ENCODE peak calls at places on chromosome 21, in nine cellular contexts. X, H, C, S, Y, L, D, R and I are unnamed samples.

GRCh38 chr21:45296638-45297037 is 8.9 kb upstream of the POFUT2 start:
- DNase-seq in D (no peak), X (no peak), L (no peak), H (no peak), S (no peak), Y (no peak), C (no peak), R (no peak), I (no peak)

GRCh38 chr21:23725576-23725975 is 1881.7 kb downstream of the MRPL39 start:
- DNase-seq in C (no peak), H (no peak), D (no peak), L (no peak), Y (peak), X (no peak), R (no peak), S (no peak), I (no peak)

GRCh38 chr21:42850866-42851391 is 28.4 kb downstream of the WDR4 start:
- DNase-seq in C (no peak), Y (peak), L (no peak), H (peak), R (no peak), S (no peak), D (no peak), X (peak), I (no peak)

GRCh38 chr21:41899431-41900202 is 20.5 kb upstream of the PRDM15 start:
- DNase-seq in R (no peak), H (no peak), C (no peak), Y (no peak), L (peak), D (no peak), X (no peak), S (no peak), I (no peak)

GRCh38 chr21:41065539-41065938 is 102.4 kb upstream of the BACE2 start:
- DNase-seq in R (no peak), Y (no peak), X (no peak), D (no peak), H (no peak), S (no peak), C (no peak), L (no peak), I (no peak)

GRCh38 chr21:15841856-15842564 is 112.2 kb downstream of the USP25 start:
- DNase-seq in C (no peak), S (no peak), D (no peak), Y (no peak), H (no peak), R (no peak), X (no peak), L (no peak), I (no peak)

GRCh38 chr21:43272591-43272990 is 103.8 kb downstream of the CRYAA start:
- DNase-seq in C (no peak), Y (no peak), S (no peak), D (no peak), L (no peak), X (no peak), H (no peak), R (no peak), I (no peak)

GRCh38 chr21:41289431-41289830 is 27.2 kb upstream of the FAM3B start:
- DNase-seq in S (no peak), X (peak), H (no peak), R (no peak), L (no peak), D (no peak), C (no peak), Y (peak), I (no peak)

GRCh38 chr21:42475526-42476492 is 20.2 kb downstream of the RSPH1 start:
- DNase-seq in R (no peak), C (no peak), H (no peak), S (no peak), X (no peak), L (no peak), Y (no peak), D (no peak), I (no peak)

GRCh38 chr21:33761104-33762036 is 119.1 kb downstream of the ITSN1 start:
- DNase-seq in R (peak), L (no peak), C (peak), D (peak), Y (peak), H (no peak), S (no peak), X (no peak), I (no peak)

GRCh38 chr21:41778974-41779600 is 12.2 kb upstream of the RIPK4 start:
- DNase-seq in S (no peak), C (no peak), X (peak), Y (no peak), H (no peak), L (no peak), D (no peak), R (no peak), I (no peak)

GRCh38 chr21:45452696-45453307 is 47.8 kb downstream of the COL18A1 start:
- DNase-seq in D (no peak), Y (no peak), R (no peak), H (no peak), C (no peak), S (no peak), X (no peak), L (no peak), I (no peak)

GRCh38 chr21:36126166-36126565 is 8.7 kb upstream of the CBR3 start:
- DNase-seq in H (no peak), L (no peak), X (no peak), D (no peak), Y (no peak), R (no peak), S (no peak), C (no peak), I (no peak)

GRCh38 chr21:31110430-31110829 is 72.2 kb upstream of the KRTAP19-8 start:
- DNase-seq in C (no peak), S (no peak), Y (peak), D (no peak), X (no peak), L (no peak), H (no peak), R (no peak), I (no peak)

GRCh38 chr21:38910390-38911008 is 104.8 kb downstream of the ETS2 start:
- DNase-seq in R (peak), Y (no peak), D (no peak), L (no peak), C (no peak), X (no peak), H (no peak), S (no peak), I (peak)

GRCh38 chr21:42146251-42146805 is 72.6 kb upstream of the ABCG1 start:
- DNase-seq in C (no peak), R (no peak), H (no peak), L (no peak), S (no peak), X (no peak), D (no peak), Y (no peak), I (no peak)

GRCh38 chr21:46083271-46084040 is 14.5 kb upstream of the COL6A2 start:
- DNase-seq in H (no peak), D (no peak), S (no peak), L (no peak), R (no peak), X (no peak), Y (peak), C (peak), I (no peak)

GRCh38 chr21:30831194-30831765 is 1.7 kb upstream of the KRTAP7-1 start:
- DNase-seq in X (peak), H (no peak), D (no peak), C (no peak), Y (peak), S (no peak), L (peak), R (no peak), I (peak)

GRCh38 chr21:45839274-45839673 is 142.3 kb upstream of the COL6A1 start:
- DNase-seq in Y (no peak), X (no peak), H (no peak), D (no peak), S (no peak), C (no peak), L (no peak), R (peak), I (no peak)

GRCh38 chr21:43194303-43195130 is 25.7 kb downstream of the CRYAA start:
- DNase-seq in C (no peak), L (no peak), Y (no peak), X (no peak), H (no peak), R (no peak), D (no peak), S (no peak), I (no peak)

GRCh38 chr21:14523234-14523633 is 22.9 kb downstream of the SAMSN1 start:
- DNase-seq in S (no peak), H (peak), X (no peak), D (no peak), C (no peak), R (no peak), Y (no peak), L (peak), I (no peak)

GRCh38 chr21:38669186-38669585 is 136.5 kb upstream of the ETS2 start:
- DNase-seq in S (no peak), C (no peak), Y (peak), X (peak), H (no peak), D (no peak), L (no peak), R (peak), I (no peak)

GRCh38 chr21:46207006-46207919 is 21.3 kb downstream of the LSS start:
- DNase-seq in D (no peak), Y (no peak), L (no peak), H (no peak), C (no peak), R (no peak), X (no peak), S (no peak), I (no peak)

GRCh38 chr21:39315603-39316002 is 2.2 kb upstream of the BRWD1 start:
- DNase-seq in Y (no peak), D (no peak), S (no peak), C (no peak), L (no peak), H (no peak), X (no peak), R (no peak), I (no peak)

GRCh38 chr21:16162953-16163352 is 433.2 kb downstream of the USP25 start:
- DNase-seq in L (no peak), S (no peak), R (no peak), Y (no peak), C (no peak), X (no peak), D (peak), H (no peak), I (no peak)

GRCh38 chr21:36756527-36756926 is 57.6 kb downstream of the SIM2 start:
- DNase-seq in Y (no peak), H (no peak), R (no peak), D (no peak), L (no peak), C (peak), X (peak), S (no peak), I (no peak)

GRCh38 chr21:42358261-42358660 is 7.5 kb upstream of the TFF2 start:
- DNase-seq in R (no peak), H (no peak), C (no peak), X (no peak), L (no peak), S (no peak), D (no peak), Y (no peak), I (no peak)

GRCh38 chr21:45499970-45500575 is 42.2 kb downstream of the SLC19A1 start:
- DNase-seq in S (no peak), Y (no peak), L (no peak), D (no peak), C (no peak), X (no peak), R (no peak), H (no peak), I (no peak)

GRCh38 chr21:35585878-35586277 is 474.4 kb downstream of the SETD4 start:
- DNase-seq in H (no peak), X (no peak), S (no peak), Y (no peak), L (no peak), R (no peak), D (no peak), C (no peak), I (no peak)